ENCODE peak calls at places on chromosomes 16 and 17, in nine cellular contexts. G is lower lobe of right lung; A is aorta; P is left lung; W is mucosa of descending colon; T is naive thymus-derived CD4-positive, alpha-beta T cell; B is CD4-positive, CD25-positive, alpha-beta regulatory T cell; J is RWPE2; L is gastrocnemius medialis. I is an unnamed sample.

GRCh38 chr17:30116345-30116660 is 313 bp upstream of the NSRP1 start:
- ATAC-seq in G (peak; percentile 44), A (no peak), P (no peak), W (peak; percentile 16), T (peak; percentile 47), B (peak; percentile 24), J (peak; percentile 18), L (no peak), I (no peak)

GRCh38 chr17:47634870-47635269 is 14.8 kb upstream of the KPNB1 start:
- ATAC-seq in G (no peak), A (no peak), P (no peak), W (no peak), T (peak; percentile 61), B (no peak), J (no peak), L (no peak), I (no peak)

GRCh38 chr17:11545002-11545401 is 53.3 kb upstream of the DNAH9 start:
- ATAC-seq in G (no peak), A (no peak), P (no peak), W (no peak), T (no peak), B (no peak), J (no peak), L (no peak), I (no peak)

GRCh38 chr17:19569785-19570496 is 36.3 kb downstream of the SLC47A1 start:
- ATAC-seq in G (no peak), A (no peak), P (no peak), W (peak; percentile 93), T (no peak), B (no peak), J (no peak), L (peak; percentile 97), I (no peak)

GRCh38 chr17:40726919-40727318 is 23.4 kb upstream of the KRT24 start:
- ATAC-seq in G (peak; percentile 70), A (no peak), P (peak; percentile 84), W (no peak), T (no peak), B (no peak), J (peak; percentile 60), L (no peak), I (no peak)

GRCh38 chr17:2819921-2820501 is 23.8 kb downstream of the RAP1GAP2 start:
- ATAC-seq in G (no peak), A (no peak), P (no peak), W (no peak), T (no peak), B (no peak), J (no peak), L (no peak), I (no peak)

GRCh38 chr16:89599451-89599858 is 14.0 kb upstream of the DPEP1 start:
- ATAC-seq in G (peak; percentile 7), A (no peak), P (no peak), W (peak; percentile 77), T (peak; percentile 33), B (peak; percentile 16), J (peak; percentile 24), L (no peak), I (no peak)

GRCh38 chr16:55913717-55914116 is 38.5 kb upstream of the CES5A start:
- ATAC-seq in G (no peak), A (no peak), P (no peak), W (no peak), T (no peak), B (no peak), J (peak; percentile 44), L (no peak), I (no peak)

GRCh38 chr16:57187508-57187854 is 1.4 kb downstream of the RSPRY1 start:
- ATAC-seq in G (no peak), A (no peak), P (no peak), W (no peak), T (no peak), B (no peak), J (peak; percentile 2), L (no peak), I (no peak)

GRCh38 chr16:4755687-4756086 is 11.3 kb downstream of the ZNF500 start:
- ATAC-seq in G (no peak), A (no peak), P (no peak), W (no peak), T (no peak), B (no peak), J (no peak), L (no peak), I (no peak)

GRCh38 chr17:72702136-72702735 is 390.3 kb downstream of the SLC39A11 start:
- ATAC-seq in G (no peak), A (no peak), P (no peak), W (peak; percentile 26), T (no peak), B (no peak), J (peak; percentile 70), L (no peak), I (no peak)

GRCh38 chr17:836154-836553 is 54.0 kb downstream of the MRM3 start:
- ATAC-seq in G (no peak), A (no peak), P (peak; percentile 16), W (peak; percentile 23), T (no peak), B (no peak), J (no peak), L (peak; percentile 52), I (no peak)

GRCh38 chr17:82350182-82351030 is 8.6 kb upstream of the TEX19 start:
- ATAC-seq in G (no peak), A (no peak), P (no peak), W (peak; percentile 6), T (peak; percentile 36), B (no peak), J (no peak), L (no peak), I (no peak)

GRCh38 chr16:55189179-55189578 is 134.8 kb upstream of the IRX6 start:
- ATAC-seq in G (no peak), A (no peak), P (no peak), W (no peak), T (no peak), B (no peak), J (no peak), L (no peak), I (no peak)

GRCh38 chr16:27511657-27512056 is 38.1 kb downstream of the GTF3C1 start:
- ATAC-seq in G (no peak), A (no peak), P (no peak), W (no peak), T (no peak), B (no peak), J (no peak), L (peak; percentile 66), I (no peak)

GRCh38 chr17:43579570-43580140 is 33.5 kb upstream of the ETV4 start:
- ATAC-seq in G (no peak), A (no peak), P (no peak), W (no peak), T (no peak), B (no peak), J (peak; percentile 89), L (no peak), I (no peak)

GRCh38 chr16:49528564-49529150 is 155.1 kb downstream of the C16orf78 start:
- ATAC-seq in G (no peak), A (no peak), P (no peak), W (no peak), T (no peak), B (no peak), J (no peak), L (no peak), I (peak; percentile 40)

GRCh38 chr17:2892305-2892971 is 96.2 kb downstream of the RAP1GAP2 start:
- ATAC-seq in G (peak; percentile 87), A (no peak), P (peak; percentile 80), W (peak; percentile 65), T (no peak), B (no peak), J (peak; percentile 81), L (no peak), I (no peak)

GRCh38 chr16:75169899-75170405 is 21.6 kb downstream of the ZFP1 start:
- ATAC-seq in G (no peak), A (no peak), P (no peak), W (no peak), T (no peak), B (no peak), J (no peak), L (no peak), I (no peak)
- H3K9me3 ChIP-seq in G (peaks cover 59% of the 10 kb centered on the region), A (peaks cover 13% of the 10 kb centered on the region), P (peaks cover 89% of the 10 kb centered on the region), W (peaks cover 78% of the 10 kb centered on the region), T (peaks cover 70% of the 10 kb centered on the region), B (peaks cover 97% of the 10 kb centered on the region), J (peaks cover 60% of the 10 kb centered on the region), L (no peaks in the 10 kb centered on the region), I (no peaks in the 10 kb centered on the region)

GRCh38 chr17:76247304-76247703 is 7.0 kb upstream of the RNF157 start:
- ATAC-seq in G (no peak), A (no peak), P (no peak), W (no peak), T (no peak), B (no peak), J (no peak), L (no peak), I (no peak)

GRCh38 chr17:76251478-76252039 is 11.3 kb upstream of the RNF157 start:
- ATAC-seq in G (no peak), A (no peak), P (no peak), W (peak; percentile 71), T (no peak), B (no peak), J (no peak), L (peak; percentile 10), I (no peak)

GRCh38 chr17:76252040-76252954 is 12.0 kb upstream of the RNF157 start:
- ATAC-seq in G (peak; percentile 93), A (peak; percentile 78), P (peak; percentile 90), W (peak; percentile 80), T (peak; percentile 86), B (peak; percentile 91), J (peak; percentile 95), L (peak; percentile 88), I (peak; percentile 93)

GRCh38 chr17:76248013-76248782 is 7.9 kb upstream of the RNF157 start:
- ATAC-seq in G (no peak), A (no peak), P (peak; percentile 16), W (no peak), T (no peak), B (no peak), J (no peak), L (peak; percentile 5), I (no peak)

DNA sequence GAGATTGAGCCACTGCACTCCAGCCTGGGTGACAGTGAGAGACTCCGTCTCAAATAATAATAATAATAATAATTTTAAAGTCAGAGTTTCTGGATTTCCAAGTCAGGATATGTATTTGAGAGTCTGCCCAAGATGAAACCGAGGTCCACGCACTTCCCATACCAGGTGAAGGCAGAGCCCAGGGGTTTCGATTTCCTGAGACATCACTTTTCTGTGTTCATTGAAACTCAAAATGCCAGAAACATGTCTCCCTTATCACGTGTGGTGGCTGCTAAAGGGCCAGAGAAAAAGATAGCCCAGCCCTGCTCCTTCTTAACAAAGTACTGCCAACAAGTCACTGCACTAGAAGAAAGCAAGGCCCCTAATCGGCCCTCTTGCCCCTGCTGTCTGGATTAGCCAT is 9.8 kb upstream of the RNF157 start:
- ATAC-seq in G (no peak), A (no peak), P (no peak), W (no peak), T (no peak), B (no peak), J (no peak), L (no peak), I (no peak)
- H3K4me1 ChIP-seq in G (peaks cover 36% of the 10 kb centered on the region), A (no peaks in the 10 kb centered on the region), P (no peaks in the 10 kb centered on the region), W (peaks cover 17% of the 10 kb centered on the region), T (peaks cover 52% of the 10 kb centered on the region), B (peaks cover 44% of the 10 kb centered on the region), J (peaks cover 19% of the 10 kb centered on the region), L (peaks cover 64% of the 10 kb centered on the region), I (peaks cover 20% of the 10 kb centered on the region)

GRCh38 chr17:9419932-9420453 is 155.6 kb downstream of the STX8 start:
- ATAC-seq in G (no peak), A (no peak), P (no peak), W (no peak), T (no peak), B (no peak), J (no peak), L (no peak), I (no peak)
- H3K9me3 ChIP-seq in G (no peaks in the 10 kb centered on the region), A (no peaks in the 10 kb centered on the region), P (peaks cover 13% of the 10 kb centered on the region), W (peaks cover 9% of the 10 kb centered on the region), T (no peaks in the 10 kb centered on the region), B (no peaks in the 10 kb centered on the region), J (no peaks in the 10 kb centered on the region), L (no peaks in the 10 kb centered on the region), I (no peaks in the 10 kb centered on the region)

GRCh38 chr17:28743243-28744103 is at the start of gene TRAF4:
- ATAC-seq in G (peak; percentile 85), A (peak; percentile 91), P (peak; percentile 70), W (peak; percentile 68), T (peak; percentile 93), B (peak; percentile 90), J (peak; percentile 45), L (peak; percentile 80), I (peak; percentile 92)
- H3K4me1 ChIP-seq in G (peaks cover 65% of the 10 kb centered on the region), A (no peaks in the 10 kb centered on the region), P (peaks cover 30% of the 10 kb centered on the region), W (peaks cover 42% of the 10 kb centered on the region), T (peaks cover 28% of the 10 kb centered on the region), B (peaks cover 33% of the 10 kb centered on the region), J (peaks cover 24% of the 10 kb centered on the region), L (peaks cover 20% of the 10 kb centered on the region), I (peaks cover 15% of the 10 kb centered on the region)

I was measured in gastroesophageal sphincter.